ENCODE peak calls at places on chromosome 21, in eight cellular contexts. One of them, this sample, is unnamed.

GRCh38 chr21:40215941-40216340 is 348.7 kb downstream of the PCP4 start:
- DNase-seq in left ventricle myocardium inferior: no peak
- DNase-seq in T-helper 1 cell: no peak
- DNase-seq in body of pancreas: no peak
- DNase-seq in bronchial epithelial cell: peak
- DNase-seq in nephron progenitor cell: no peak
- DNase-seq in GM13977: no peak
- DNase-seq in stimulated activated naive CD8-positive, alpha-beta T cell treated with anti-CD3 and anti-CD28 coated beads, Interleukin-15, amount 100 ng/mL, for 72 hours: no peak
- DNase-seq in this sample: no peak

GRCh38 chr21:27079807-27080206 is 112.9 kb upstream of the ADAMTS5 start:
- DNase-seq in stimulated activated naive CD8-positive, alpha-beta T cell treated with anti-CD3 and anti-CD28 coated beads, Interleukin-15, amount 100 ng/mL, for 72 hours: no peak
- DNase-seq in nephron progenitor cell: no peak
- DNase-seq in T-helper 1 cell: no peak
- DNase-seq in bronchial epithelial cell: no peak
- DNase-seq in body of pancreas: no peak
- DNase-seq in left ventricle myocardium inferior: no peak
- DNase-seq in GM13977: no peak
- DNase-seq in this sample: no peak

GRCh38 chr21:36783612-36784383 is 84.9 kb downstream of the SIM2 start:
- DNase-seq in stimulated activated naive CD8-positive, alpha-beta T cell treated with anti-CD3 and anti-CD28 coated beads, Interleukin-15, amount 100 ng/mL, for 72 hours: no peak
- DNase-seq in body of pancreas: no peak
- DNase-seq in T-helper 1 cell: no peak
- DNase-seq in bronchial epithelial cell: peak
- DNase-seq in left ventricle myocardium inferior: no peak
- DNase-seq in nephron progenitor cell: no peak
- DNase-seq in GM13977: no peak
- DNase-seq in this sample: no peak

GRCh38 chr21:41967708-41968107 is 13.9 kb upstream of the C2CD2 start:
- DNase-seq in GM13977: no peak
- DNase-seq in left ventricle myocardium inferior: no peak
- DNase-seq in nephron progenitor cell: no peak
- DNase-seq in stimulated activated naive CD8-positive, alpha-beta T cell treated with anti-CD3 and anti-CD28 coated beads, Interleukin-15, amount 100 ng/mL, for 72 hours: no peak
- DNase-seq in body of pancreas: no peak
- DNase-seq in bronchial epithelial cell: no peak
- DNase-seq in T-helper 1 cell: no peak
- DNase-seq in this sample: no peak

GRCh38 chr21:29443398-29444010 is 144.8 kb downstream of the BACH1 start:
- DNase-seq in nephron progenitor cell: no peak
- DNase-seq in body of pancreas: no peak
- DNase-seq in GM13977: no peak
- DNase-seq in left ventricle myocardium inferior: no peak
- DNase-seq in stimulated activated naive CD8-positive, alpha-beta T cell treated with anti-CD3 and anti-CD28 coated beads, Interleukin-15, amount 100 ng/mL, for 72 hours: no peak
- DNase-seq in bronchial epithelial cell: no peak
- DNase-seq in T-helper 1 cell: no peak
- DNase-seq in this sample: no peak

GRCh38 chr21:22120616-22121266 is 1122.5 kb downstream of the NCAM2 start:
- DNase-seq in T-helper 1 cell: no peak
- DNase-seq in GM13977: no peak
- DNase-seq in left ventricle myocardium inferior: no peak
- DNase-seq in nephron progenitor cell: peak
- DNase-seq in stimulated activated naive CD8-positive, alpha-beta T cell treated with anti-CD3 and anti-CD28 coated beads, Interleukin-15, amount 100 ng/mL, for 72 hours: no peak
- DNase-seq in bronchial epithelial cell: no peak
- DNase-seq in body of pancreas: no peak
- DNase-seq in this sample: no peak

GRCh38 chr21:42609806-42610205 is 43.6 kb upstream of the PDE9A start:
- DNase-seq in bronchial epithelial cell: no peak
- DNase-seq in nephron progenitor cell: no peak
- DNase-seq in stimulated activated naive CD8-positive, alpha-beta T cell treated with anti-CD3 and anti-CD28 coated beads, Interleukin-15, amount 100 ng/mL, for 72 hours: peak
- DNase-seq in GM13977: peak
- DNase-seq in body of pancreas: no peak
- DNase-seq in left ventricle myocardium inferior: no peak
- DNase-seq in T-helper 1 cell: peak
- DNase-seq in this sample: no peak

GRCh38 chr21:35303085-35303484 is 254.0 kb upstream of the RUNX1 start:
- DNase-seq in bronchial epithelial cell: peak
- DNase-seq in body of pancreas: peak
- DNase-seq in left ventricle myocardium inferior: no peak
- DNase-seq in nephron progenitor cell: no peak
- DNase-seq in stimulated activated naive CD8-positive, alpha-beta T cell treated with anti-CD3 and anti-CD28 coated beads, Interleukin-15, amount 100 ng/mL, for 72 hours: no peak
- DNase-seq in GM13977: no peak
- DNase-seq in T-helper 1 cell: no peak
- DNase-seq in this sample: no peak

GRCh38 chr21:14956826-14957225 is 108.0 kb downstream of the NRIP1 start:
- DNase-seq in GM13977: no peak
- DNase-seq in left ventricle myocardium inferior: no peak
- DNase-seq in T-helper 1 cell: no peak
- DNase-seq in body of pancreas: no peak
- DNase-seq in stimulated activated naive CD8-positive, alpha-beta T cell treated with anti-CD3 and anti-CD28 coated beads, Interleukin-15, amount 100 ng/mL, for 72 hours: no peak
- DNase-seq in nephron progenitor cell: no peak
- DNase-seq in bronchial epithelial cell: peak
- DNase-seq in this sample: no peak

GRCh38 chr21:46414965-46415275 is 43.8 kb upstream of the DIP2A start:
- DNase-seq in bronchial epithelial cell: no peak
- DNase-seq in T-helper 1 cell: no peak
- DNase-seq in body of pancreas: no peak
- DNase-seq in GM13977: no peak
- DNase-seq in nephron progenitor cell: no peak
- DNase-seq in stimulated activated naive CD8-positive, alpha-beta T cell treated with anti-CD3 and anti-CD28 coated beads, Interleukin-15, amount 100 ng/mL, for 72 hours: no peak
- DNase-seq in left ventricle myocardium inferior: no peak
- DNase-seq in this sample: no peak

GRCh38 chr21:44901391-44902074 is 19.2 kb downstream of the ITGB2 start:
- DNase-seq in left ventricle myocardium inferior: no peak
- DNase-seq in bronchial epithelial cell: no peak
- DNase-seq in nephron progenitor cell: no peak
- DNase-seq in body of pancreas: no peak
- DNase-seq in stimulated activated naive CD8-positive, alpha-beta T cell treated with anti-CD3 and anti-CD28 coated beads, Interleukin-15, amount 100 ng/mL, for 72 hours: no peak
- DNase-seq in GM13977: no peak
- DNase-seq in T-helper 1 cell: no peak
- DNase-seq in this sample: no peak

GRCh38 chr21:35491920-35492678 is 443.0 kb upstream of the RUNX1 start:
- DNase-seq in bronchial epithelial cell: peak
- DNase-seq in T-helper 1 cell: no peak
- DNase-seq in stimulated activated naive CD8-positive, alpha-beta T cell treated with anti-CD3 and anti-CD28 coated beads, Interleukin-15, amount 100 ng/mL, for 72 hours: no peak
- DNase-seq in left ventricle myocardium inferior: no peak
- DNase-seq in nephron progenitor cell: no peak
- DNase-seq in body of pancreas: peak
- DNase-seq in GM13977: no peak
- DNase-seq in this sample: no peak

GRCh38 chr21:36700961-36701911 is 2.3 kb downstream of the SIM2 start:
- DNase-seq in nephron progenitor cell: peak
- DNase-seq in GM13977: peak
- DNase-seq in stimulated activated naive CD8-positive, alpha-beta T cell treated with anti-CD3 and anti-CD28 coated beads, Interleukin-15, amount 100 ng/mL, for 72 hours: no peak
- DNase-seq in left ventricle myocardium inferior: no peak
- DNase-seq in body of pancreas: no peak
- DNase-seq in T-helper 1 cell: no peak
- DNase-seq in bronchial epithelial cell: no peak
- DNase-seq in this sample: no peak

GRCh38 chr21:33155457-33155856 is 74.3 kb upstream of the IFNAR2 start:
- DNase-seq in nephron progenitor cell: no peak
- DNase-seq in body of pancreas: no peak
- DNase-seq in T-helper 1 cell: no peak
- DNase-seq in GM13977: no peak
- DNase-seq in left ventricle myocardium inferior: no peak
- DNase-seq in bronchial epithelial cell: no peak
- DNase-seq in stimulated activated naive CD8-positive, alpha-beta T cell treated with anti-CD3 and anti-CD28 coated beads, Interleukin-15, amount 100 ng/mL, for 72 hours: no peak
- DNase-seq in this sample: no peak

This sample was measured in activated T-helper 2 cell treated with anti-CD3 and anti-CD28 coated beads, Interferon-gamma antibody, Interleukin-2, Interleukin-4, amounts not matched to agents 10 μg/mL and 5 μg/mL and 100 μg/mL, durations not matched to agents 14 hours and 24 hours and 36 hours.